ENCODE peak calls at places on chromosomes 2 and 18, in five cellular contexts. C, E, X, J and A are unnamed samples.

GRCh38 chr2:205772983-205773382 is 90.7 kb downstream of the NRP2 start:
- DNase-seq in C (no peak), E (no peak), X (no peak), J (no peak), A (no peak)

GRCh38 chr18:55031979-55032378 is 72.7 kb upstream of the CCDC68 start:
- DNase-seq in C (no peak), E (no peak), X (no peak), J (no peak), A (no peak)

GRCh38 chr2:68110102-68110501 is 47.3 kb upstream of the C1D start:
- DNase-seq in C (no peak), E (no peak), X (no peak), J (no peak), A (no peak)

GRCh38 chr18:46675112-46675511 is 18.1 kb upstream of the LOXHD1 start:
- DNase-seq in C (no peak), E (no peak), X (no peak), J (no peak), A (no peak)

GRCh38 chr2:72008608-72009007 is 139.1 kb downstream of the CYP26B1 start:
- DNase-seq in C (no peak), E (no peak), X (no peak), J (no peak), A (no peak)

GRCh38 chr2:7071916-7072556 is 154.8 kb downstream of the RNF144A start:
- DNase-seq in C (no peak), E (no peak), X (no peak), J (no peak), A (no peak)

GRCh38 chr18:63773616-63774015 is 1.6 kb upstream of the SERPINB7 start:
- DNase-seq in C (no peak), E (no peak), X (no peak), J (no peak), A (no peak)

GRCh38 chr2:146229513-146230155 is 1615.2 kb upstream of the ACVR2A start:
- DNase-seq in C (peak), E (no peak), X (no peak), J (no peak), A (no peak)

GRCh38 chr2:216694826-216695217 is 527 bp downstream of the IGFBP5 start:
- DNase-seq in C (no peak), E (no peak), X (no peak), J (no peak), A (no peak)

GRCh38 chr2:191245869-191246531 is 796 bp downstream of the MYO1B start:
- DNase-seq in C (peak), E (peak), X (peak), J (peak), A (peak)

GRCh38 chr2:47056875-47057731 is 98.0 kb downstream of the STPG4 start:
- DNase-seq in C (no peak), E (no peak), X (no peak), J (no peak), A (no peak)

GRCh38 chr2:74576830-74577229 is 22.3 kb downstream of the DOK1 start:
- DNase-seq in C (peak), E (no peak), X (no peak), J (no peak), A (no peak)

GRCh38 chr2:180676520-180676919 is 303.9 kb upstream of the UBE2E3 start:
- DNase-seq in C (no peak), E (no peak), X (no peak), J (no peak), A (no peak)

GRCh38 chr2:180012523-180012922 is 5.4 kb upstream of the CWC22 start:
- DNase-seq in C (peak), E (no peak), X (no peak), J (no peak), A (no peak)

GRCh38 chr2:84486436-84487115 is 27.5 kb upstream of the SUCLG1 start:
- DNase-seq in C (peak), E (no peak), X (no peak), J (no peak), A (no peak)

GRCh38 chr2:188512456-188512855 is 220.8 kb downstream of the GULP1 start:
- DNase-seq in C (peak), E (no peak), X (no peak), J (no peak), A (no peak)

GRCh38 chr2:38125007-38125406 is 49.1 kb upstream of the CYP1B1 start:
- DNase-seq in C (no peak), E (no peak), X (no peak), J (no peak), A (no peak)

GRCh38 chr2:237160271-237160934 is 74.7 kb downstream of the COPS8 start:
- DNase-seq in C (no peak), E (no peak), X (no peak), J (no peak), A (no peak)

GRCh38 chr2:125581561-125581960 is 1074.4 kb upstream of the GYPC start:
- DNase-seq in C (no peak), E (no peak), X (no peak), J (no peak), A (no peak)

GRCh38 chr18:70374154-70374553 is 85.3 kb downstream of the SOCS6 start:
- DNase-seq in C (peak), E (no peak), X (no peak), J (no peak), A (no peak)

GRCh38 chr2:122319551-122320132 is 564.2 kb downstream of the TSN start:
- DNase-seq in C (no peak), E (no peak), X (no peak), J (no peak), A (no peak)

GRCh38 chr2:49416252-49416651 is 261.9 kb upstream of the FSHR start:
- DNase-seq in C (no peak), E (no peak), X (no peak), J (no peak), A (no peak)

GRCh38 chr2:81007104-81007503 is 702.6 kb upstream of the LRRTM1 start:
- DNase-seq in C (no peak), E (no peak), X (no peak), J (no peak), A (no peak)

GRCh38 chr2:73033142-73033765 is 38.3 kb downstream of the SFXN5 start:
- DNase-seq in C (no peak), E (no peak), X (no peak), J (no peak), A (no peak)

GRCh38 chr18:52046842-52047241 is 293.2 kb upstream of the DCC start:
- DNase-seq in C (no peak), E (no peak), X (no peak), J (no peak), A (no peak)

GRCh38 chr2:64130333-64130732 is 13.9 kb downstream of the PELI1 start:
- DNase-seq in C (no peak), E (no peak), X (no peak), J (no peak), A (no peak)

GRCh38 chr2:205568620-205569019 is 113.7 kb upstream of the NRP2 start:
- DNase-seq in C (no peak), E (no peak), X (no peak), J (no peak), A (no peak)

GRCh38 chr2:157922815-157923214 is 46.7 kb upstream of the ACVR1 start:
- DNase-seq in C (no peak), E (no peak), X (no peak), J (no peak), A (no peak)

GRCh38 chr2:26709323-26710110 is 17.0 kb downstream of the KCNK3 start:
- DNase-seq in C (no peak), E (no peak), X (no peak), J (no peak), A (no peak)

GRCh38 chr18:58908006-58908405 is 43.3 kb downstream of the ZNF532 start:
- DNase-seq in C (no peak), E (no peak), X (no peak), J (no peak), A (no peak)

GRCh38 chr2:205148756-205149155 is 533.5 kb upstream of the NRP2 start:
- DNase-seq in C (no peak), E (no peak), X (no peak), J (no peak), A (no peak)

GRCh38 chr18:36931116-36931515 is 102.2 kb downstream of the KIAA1328 start:
- DNase-seq in C (no peak), E (no peak), X (no peak), J (no peak), A (no peak)

GRCh38 chr2:215830313-215830712 is 183.0 kb downstream of the MREG start:
- DNase-seq in C (peak), E (no peak), X (no peak), J (no peak), A (peak)

GRCh38 chr2:224837558-224837957 is 121.4 kb upstream of the CCDC195 start:
- DNase-seq in C (peak), E (no peak), X (peak), J (no peak), A (no peak)

GRCh38 chr2:201151127-201152074 is 31.5 kb upstream of the CASP10 start:
- DNase-seq in C (peak), E (no peak), X (peak), J (no peak), A (no peak)

GRCh38 chr18:79596451-79597175 is 83.0 kb upstream of the CTDP1 start:
- DNase-seq in C (no peak), E (no peak), X (no peak), J (no peak), A (no peak)

GRCh38 chr2:200221055-200221692 is 85.3 kb upstream of the SPATS2L start:
- DNase-seq in C (no peak), E (no peak), X (no peak), J (no peak), A (no peak)